ENCODE peak calls at places on chromosomes 6 and 20, in eight cellular contexts. One of them, this sample, is unnamed.

GRCh38 chr6:109456710-109457595 is 1.4 kb upstream of the MICAL1 start:
- DNase-seq in Panc1: no peak
- DNase-seq in psoas muscle: peak; percentile 86
- DNase-seq in cardiac muscle cell: no peak
- DNase-seq in hepatocyte: no peak
- DNase-seq in GM23338: peak; percentile 19
- DNase-seq in RWPE2: no peak
- DNase-seq in lower lobe of right lung: peak; percentile 69
- DNase-seq in this sample: peak; percentile 75

GRCh38 chr20:34768105-34768504 is 57.3 kb downstream of the NCOA6 start:
- DNase-seq in Panc1: no peak
- DNase-seq in psoas muscle: no peak
- DNase-seq in cardiac muscle cell: no peak
- DNase-seq in hepatocyte: no peak
- DNase-seq in GM23338: no peak
- DNase-seq in RWPE2: no peak
- DNase-seq in lower lobe of right lung: no peak
- DNase-seq in this sample: no peak

GRCh38 chr6:84033523-84034451 is at the start of gene MRAP2:
- DNase-seq in Panc1: no peak
- DNase-seq in psoas muscle: no peak
- DNase-seq in cardiac muscle cell: peak; percentile 74
- DNase-seq in hepatocyte: peak; percentile 68
- DNase-seq in GM23338: peak; percentile 76
- DNase-seq in RWPE2: no peak
- DNase-seq in lower lobe of right lung: peak; percentile 55
- DNase-seq in this sample: peak; percentile 14

GRCh38 chr6:35025241-35026188 is 115.6 kb downstream of the TCP11 start:
- DNase-seq in Panc1: no peak
- DNase-seq in psoas muscle: no peak
- DNase-seq in cardiac muscle cell: no peak
- DNase-seq in hepatocyte: no peak
- DNase-seq in GM23338: peak; percentile 52
- DNase-seq in RWPE2: no peak
- DNase-seq in lower lobe of right lung: no peak
- DNase-seq in this sample: no peak

GRCh38 chr6:15431762-15432495 is 186.1 kb downstream of the JARID2 start:
- DNase-seq in Panc1: no peak
- DNase-seq in psoas muscle: peak; percentile 81
- DNase-seq in cardiac muscle cell: peak; percentile 67
- DNase-seq in hepatocyte: peak; percentile 38
- DNase-seq in GM23338: no peak
- DNase-seq in RWPE2: no peak
- DNase-seq in lower lobe of right lung: peak; percentile 57
- DNase-seq in this sample: no peak

GRCh38 chr20:38579921-38580320 is 1.1 kb upstream of the ADIG start:
- DNase-seq in Panc1: no peak
- DNase-seq in psoas muscle: no peak
- DNase-seq in cardiac muscle cell: no peak
- DNase-seq in hepatocyte: no peak
- DNase-seq in GM23338: no peak
- DNase-seq in RWPE2: no peak
- DNase-seq in lower lobe of right lung: no peak
- DNase-seq in this sample: no peak

GRCh38 chr6:36911946-36912555 is 26.3 kb downstream of the C6orf89 start:
- DNase-seq in Panc1: no peak
- DNase-seq in psoas muscle: no peak
- DNase-seq in cardiac muscle cell: no peak
- DNase-seq in hepatocyte: no peak
- DNase-seq in GM23338: no peak
- DNase-seq in RWPE2: no peak
- DNase-seq in lower lobe of right lung: no peak
- DNase-seq in this sample: no peak

GRCh38 chr6:114419175-114419574 is 76.4 kb upstream of the HS3ST5 start:
- DNase-seq in Panc1: no peak
- DNase-seq in psoas muscle: no peak
- DNase-seq in cardiac muscle cell: no peak
- DNase-seq in hepatocyte: peak; percentile 34
- DNase-seq in GM23338: no peak
- DNase-seq in RWPE2: no peak
- DNase-seq in lower lobe of right lung: no peak
- DNase-seq in this sample: no peak

GRCh38 chr6:144219056-144219685 is 66.0 kb upstream of the UTRN start:
- DNase-seq in Panc1: no peak
- DNase-seq in psoas muscle: no peak
- DNase-seq in cardiac muscle cell: peak; percentile 51
- DNase-seq in hepatocyte: peak; percentile 56
- DNase-seq in GM23338: peak; percentile 65
- DNase-seq in RWPE2: no peak
- DNase-seq in lower lobe of right lung: no peak
- DNase-seq in this sample: no peak

GRCh38 chr6:157764346-157765068 is 58.5 kb upstream of the SNX9 start:
- DNase-seq in Panc1: peak; percentile 98
- DNase-seq in psoas muscle: peak; percentile 81
- DNase-seq in cardiac muscle cell: peak; percentile 32
- DNase-seq in hepatocyte: peak; percentile 93
- DNase-seq in GM23338: no peak
- DNase-seq in RWPE2: peak; percentile 98
- DNase-seq in lower lobe of right lung: peak; percentile 80
- DNase-seq in this sample: peak; percentile 84

GRCh38 chr6:80388515-80388914 is 282.0 kb downstream of the BCKDHB start:
- DNase-seq in Panc1: no peak
- DNase-seq in psoas muscle: no peak
- DNase-seq in cardiac muscle cell: no peak
- DNase-seq in hepatocyte: no peak
- DNase-seq in GM23338: no peak
- DNase-seq in RWPE2: no peak
- DNase-seq in lower lobe of right lung: no peak
- DNase-seq in this sample: no peak

GRCh38 chr20:846894-847278 is 13.4 kb downstream of the FAM110A start:
- DNase-seq in Panc1: no peak
- DNase-seq in psoas muscle: no peak
- DNase-seq in cardiac muscle cell: no peak
- DNase-seq in hepatocyte: no peak
- DNase-seq in GM23338: no peak
- DNase-seq in RWPE2: no peak
- DNase-seq in lower lobe of right lung: peak; percentile 63
- DNase-seq in this sample: no peak

GRCh38 chr6:109186012-109186411 is 90.7 kb downstream of the CEP57L1 start:
- DNase-seq in Panc1: no peak
- DNase-seq in psoas muscle: no peak
- DNase-seq in cardiac muscle cell: no peak
- DNase-seq in hepatocyte: no peak
- DNase-seq in GM23338: no peak
- DNase-seq in RWPE2: no peak
- DNase-seq in lower lobe of right lung: no peak
- DNase-seq in this sample: no peak

GRCh38 chr20:53839423-53840176 is 230.8 kb downstream of the BCAS1 start:
- DNase-seq in Panc1: no peak
- DNase-seq in psoas muscle: no peak
- DNase-seq in cardiac muscle cell: no peak
- DNase-seq in hepatocyte: no peak
- DNase-seq in GM23338: no peak
- DNase-seq in RWPE2: no peak
- DNase-seq in lower lobe of right lung: peak; percentile 56
- DNase-seq in this sample: no peak

GRCh38 chr20:17642404-17643269 is 39.4 kb downstream of the RRBP1 start:
- DNase-seq in Panc1: no peak
- DNase-seq in psoas muscle: no peak
- DNase-seq in cardiac muscle cell: no peak
- DNase-seq in hepatocyte: no peak
- DNase-seq in GM23338: no peak
- DNase-seq in RWPE2: no peak
- DNase-seq in lower lobe of right lung: peak; percentile 16
- DNase-seq in this sample: no peak

GRCh38 chr20:3577366-3577765 is 85.8 kb downstream of the GFRA4 start:
- DNase-seq in Panc1: no peak
- DNase-seq in psoas muscle: no peak
- DNase-seq in cardiac muscle cell: no peak
- DNase-seq in hepatocyte: no peak
- DNase-seq in GM23338: no peak
- DNase-seq in RWPE2: no peak
- DNase-seq in lower lobe of right lung: no peak
- DNase-seq in this sample: no peak

DNA sequence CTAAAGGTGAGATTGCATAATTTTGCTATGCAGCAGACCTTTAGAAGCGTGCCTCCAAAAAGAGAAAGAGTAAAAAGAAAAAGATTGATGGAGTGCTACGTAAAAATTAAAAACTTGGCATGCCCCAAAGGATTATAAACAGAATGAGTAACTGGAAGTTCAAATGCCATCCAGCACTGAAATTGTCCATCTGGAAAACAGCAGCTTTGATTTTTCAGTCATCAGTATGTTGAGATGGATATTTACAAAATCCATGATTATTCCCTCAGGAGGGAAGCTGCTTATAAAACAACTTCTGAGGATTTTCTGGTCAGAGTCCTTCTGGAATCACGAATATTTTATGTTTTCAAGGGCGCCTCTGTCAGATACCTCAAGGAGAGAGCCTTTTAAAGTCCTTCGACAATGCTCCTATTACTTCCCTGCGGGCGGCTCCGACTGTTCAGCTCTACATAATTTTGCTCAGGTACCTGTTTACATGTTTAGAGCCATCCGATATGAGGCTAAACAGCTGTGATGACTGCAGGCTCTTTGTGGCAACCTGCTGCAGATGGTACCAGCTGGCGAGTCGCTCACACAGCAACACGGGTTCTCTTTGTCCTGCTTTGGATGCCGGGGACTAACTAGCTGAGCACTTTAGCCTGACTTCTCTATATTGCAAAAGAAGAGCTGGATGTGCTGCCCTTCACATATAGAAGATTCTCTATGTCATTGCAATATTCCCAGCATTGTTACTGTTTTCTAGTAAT is 83.3 kb downstream of the RCAN2 start:
- DNase-seq in Panc1: no peak
- DNase-seq in psoas muscle: no peak
- DNase-seq in cardiac muscle cell: no peak
- DNase-seq in hepatocyte: no peak
- DNase-seq in GM23338: no peak
- DNase-seq in RWPE2: no peak
- DNase-seq in lower lobe of right lung: no peak
- DNase-seq in this sample: no peak
- H3K27ac ChIP-seq in Panc1: no peak overlapping the region
- H3K27ac ChIP-seq in psoas muscle: no peak overlapping the region
- H3K27ac ChIP-seq in cardiac muscle cell: no peak overlapping the region
- H3K27ac ChIP-seq in hepatocyte: no peak overlapping the region
- H3K27ac ChIP-seq in GM23338: no peak overlapping the region
- H3K27ac ChIP-seq in RWPE2: no peak overlapping the region
- H3K27ac ChIP-seq in lower lobe of right lung: no peak overlapping the region
- H3K27ac ChIP-seq in this sample: peak overlapping the region; percentile 18

GRCh38 chr6:131629656-131630055 is 1.6 kb upstream of the MED23 start:
- DNase-seq in Panc1: no peak
- DNase-seq in psoas muscle: no peak
- DNase-seq in cardiac muscle cell: no peak
- DNase-seq in hepatocyte: no peak
- DNase-seq in GM23338: no peak
- DNase-seq in RWPE2: no peak
- DNase-seq in lower lobe of right lung: no peak
- DNase-seq in this sample: no peak
- H3K4me3 ChIP-seq in Panc1: no peak overlapping the region
- H3K4me3 ChIP-seq in psoas muscle: no peak overlapping the region
- H3K4me3 ChIP-seq in cardiac muscle cell: no peak overlapping the region
- H3K4me3 ChIP-seq in hepatocyte: no peak overlapping the region
- H3K4me3 ChIP-seq in GM23338: no peak overlapping the region
- H3K4me3 ChIP-seq in RWPE2: no peak overlapping the region
- H3K4me3 ChIP-seq in lower lobe of right lung: no peak overlapping the region
- H3K4me3 ChIP-seq in this sample: no peak overlapping the region

DNA sequence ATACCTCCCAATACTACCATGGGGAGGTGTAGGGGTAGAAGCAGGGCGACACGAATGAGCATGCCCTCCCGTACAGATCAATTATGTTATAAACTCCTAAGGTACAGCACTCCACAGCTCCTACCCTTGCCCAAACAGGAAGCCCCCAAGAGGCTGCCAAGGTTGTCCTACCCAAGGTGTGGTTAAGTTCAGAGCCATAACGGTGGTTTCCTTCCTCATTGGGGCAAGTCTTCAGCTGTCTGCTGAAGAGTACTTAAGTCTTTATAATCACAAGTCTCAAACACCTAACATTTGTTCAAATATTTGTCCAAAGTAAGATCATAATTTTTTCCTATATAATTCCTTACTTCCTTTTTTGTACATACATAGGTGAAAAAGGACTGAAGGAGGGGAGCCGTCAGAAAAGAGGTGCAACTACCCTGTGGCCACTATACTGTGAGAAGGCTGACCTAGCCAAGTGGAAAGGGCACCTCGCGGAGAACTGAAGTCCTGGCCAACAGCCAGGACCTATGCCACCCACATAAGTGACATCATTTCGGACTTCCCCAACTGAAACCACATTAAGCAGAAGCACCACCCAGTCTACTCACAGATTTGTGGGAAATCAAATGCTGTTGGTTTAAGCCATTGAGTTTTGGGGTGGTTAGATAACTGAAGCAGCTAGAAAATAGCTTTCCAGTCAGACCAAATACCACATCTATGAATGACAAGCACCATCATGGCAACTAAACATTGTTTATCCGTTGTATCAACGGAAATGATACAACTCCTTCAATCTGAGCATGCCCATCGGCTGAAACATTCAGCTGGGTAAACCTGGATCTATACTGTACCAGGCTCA is 2.9 kb upstream of the RAB22A start:
- DNase-seq in Panc1: peak; percentile 24
- DNase-seq in psoas muscle: no peak
- DNase-seq in cardiac muscle cell: no peak
- DNase-seq in hepatocyte: peak; percentile 18
- DNase-seq in GM23338: no peak
- DNase-seq in RWPE2: no peak
- DNase-seq in lower lobe of right lung: peak; percentile 71
- DNase-seq in this sample: no peak
- TF ChIP-seq CTCF in Panc1: no peak
- TF ChIP-seq CTCF in psoas muscle: no peak
- TF ChIP-seq CTCF in cardiac muscle cell: no peak
- TF ChIP-seq CTCF in hepatocyte: no peak
- TF ChIP-seq CTCF in GM23338: no peak
- TF ChIP-seq CTCF in RWPE2: no peak
- TF ChIP-seq CTCF in lower lobe of right lung: no peak
- TF ChIP-seq CTCF in this sample: no peak

GRCh38 chr6:43774776-43775583 is 5.0 kb downstream of the VEGFA start:
- DNase-seq in Panc1: no peak
- DNase-seq in psoas muscle: peak; percentile 88
- DNase-seq in cardiac muscle cell: peak; percentile 77
- DNase-seq in hepatocyte: peak; percentile 88
- DNase-seq in GM23338: peak; percentile 96
- DNase-seq in RWPE2: peak; percentile 67
- DNase-seq in lower lobe of right lung: peak; percentile 87
- DNase-seq in this sample: peak; percentile 76
- H3K27ac ChIP-seq in Panc1: peak overlapping the region; percentile 99
- H3K27ac ChIP-seq in psoas muscle: peak overlapping the region; percentile 99
- H3K27ac ChIP-seq in cardiac muscle cell: peak overlapping the region; percentile 90
- H3K27ac ChIP-seq in hepatocyte: peak overlapping the region; percentile 97
- H3K27ac ChIP-seq in GM23338: peak overlapping the region; percentile 87
- H3K27ac ChIP-seq in RWPE2: peak overlapping the region; percentile 83
- H3K27ac ChIP-seq in lower lobe of right lung: peak overlapping the region; percentile 92
- H3K27ac ChIP-seq in this sample: peak overlapping the region; percentile 89

GRCh38 chr6:28880894-28881780 is 42.6 kb downstream of the TRIM27 start:
- DNase-seq in Panc1: no peak
- DNase-seq in psoas muscle: peak; percentile 60
- DNase-seq in cardiac muscle cell: peak; percentile 66
- DNase-seq in hepatocyte: peak; percentile 82
- DNase-seq in GM23338: peak; percentile 84
- DNase-seq in RWPE2: no peak
- DNase-seq in lower lobe of right lung: no peak
- DNase-seq in this sample: peak; percentile 78
- H3K4me3 ChIP-seq in Panc1: peak overlapping the region; percentile 55
- H3K4me3 ChIP-seq in psoas muscle: peak overlapping the region; percentile 64
- H3K4me3 ChIP-seq in cardiac muscle cell: peak overlapping the region; percentile 45
- H3K4me3 ChIP-seq in hepatocyte: peak overlapping the region; percentile 37
- H3K4me3 ChIP-seq in GM23338: peak overlapping the region; percentile 79
- H3K4me3 ChIP-seq in RWPE2: peak overlapping the region; percentile 50
- H3K4me3 ChIP-seq in lower lobe of right lung: peak overlapping the region; percentile 56
- H3K4me3 ChIP-seq in this sample: peak overlapping the region; percentile 52

GRCh38 chr6:21123485-21124436 is 469.8 kb upstream of the SOX4 start:
- DNase-seq in Panc1: no peak
- DNase-seq in psoas muscle: no peak
- DNase-seq in cardiac muscle cell: no peak
- DNase-seq in hepatocyte: peak; percentile 17
- DNase-seq in GM23338: peak; percentile 52
- DNase-seq in RWPE2: no peak
- DNase-seq in lower lobe of right lung: no peak
- DNase-seq in this sample: no peak
- TF ChIP-seq CTCF in Panc1: no peak
- TF ChIP-seq CTCF in psoas muscle: no peak
- TF ChIP-seq CTCF in cardiac muscle cell: no peak
- TF ChIP-seq CTCF in hepatocyte: no peak
- TF ChIP-seq CTCF in GM23338: peak; percentile 58
- TF ChIP-seq CTCF in RWPE2: no peak
- TF ChIP-seq CTCF in lower lobe of right lung: no peak
- TF ChIP-seq CTCF in this sample: no peak

This sample was measured in uterus.